ENCODE peak calls at places on chromosomes 11 and 22, in eight cellular contexts. B, Q, O, L, Z, I, N and P are unnamed samples.

GRCh38 chr22:24983151-24983550 is 30.6 kb downstream of the KIAA1671 start:
- DNase-seq in Q (no peak), O (no peak), Z (no peak), N (no peak), I (no peak), B (no peak), L (no peak), P (no peak)

GRCh38 chr11:35964846-35965245 is 21.0 kb downstream of the LDLRAD3 start:
- DNase-seq in I (no peak), N (no peak), O (no peak), L (no peak), Z (no peak), B (no peak), Q (no peak), P (no peak)

GRCh38 chr11:112903310-112903709 is 57.9 kb upstream of the NCAM1 start:
- DNase-seq in I (no peak), N (no peak), Z (no peak), L (no peak), Q (no peak), B (peak; percentile 13), O (no peak), P (peak; percentile 57)

GRCh38 chr11:103109818-103110388 is 677 bp downstream of the DYNC2H1 start:
- DNase-seq in Q (peak; percentile 71), B (no peak), L (no peak), O (no peak), Z (peak; percentile 35), N (no peak), I (no peak), P (no peak)

GRCh38 chr11:33157103-33158027 is 3.9 kb downstream of the CSTF3 start:
- DNase-seq in O (no peak), Z (no peak), B (no peak), I (no peak), N (no peak), L (no peak), Q (no peak), P (no peak)

GRCh38 chr11:11491589-11491988 is 130.2 kb downstream of the GALNT18 start:
- DNase-seq in N (no peak), I (no peak), Z (no peak), B (no peak), O (no peak), L (no peak), Q (no peak), P (no peak)

GRCh38 chr11:120839846-120840402 is 184.0 kb upstream of the TBCEL start:
- DNase-seq in Z (no peak), I (no peak), N (peak; percentile 4), B (no peak), Q (no peak), O (no peak), L (no peak), P (no peak)

GRCh38 chr22:39281126-39281525 is 36.3 kb upstream of the PDGFB start:
- DNase-seq in N (no peak), B (no peak), L (no peak), O (no peak), I (no peak), Q (no peak), Z (peak; percentile 16), P (no peak)

GRCh38 chr22:50262460-50262911 is 1.0 kb upstream of the MAPK12 start:
- DNase-seq in Z (peak; percentile 57), L (no peak), N (no peak), I (peak; percentile 35), O (no peak), Q (no peak), B (no peak), P (no peak)

GRCh38 chr11:66470015-66470414 is 3.3 kb downstream of the PELI3 start:
- DNase-seq in L (no peak), O (no peak), B (no peak), I (no peak), Q (no peak), N (no peak), Z (no peak), P (no peak)

GRCh38 chr11:10669258-10670033 is 24.1 kb downstream of the IRAG1 start:
- DNase-seq in Q (no peak), N (no peak), L (peak; percentile 62), B (no peak), O (no peak), I (no peak), Z (no peak), P (no peak)

GRCh38 chr11:114015117-114015516 is 40.2 kb downstream of the HTR3A start:
- DNase-seq in B (no peak), Z (no peak), Q (no peak), L (no peak), N (no peak), O (no peak), I (no peak), P (no peak)

GRCh38 chr11:119709638-119710346 is 19.2 kb downstream of the NECTIN1 start:
- DNase-seq in Q (no peak), I (no peak), L (no peak), O (no peak), Z (no peak), N (peak; percentile 12), B (peak; percentile 39), P (no peak)

GRCh38 chr11:83088965-83089364 is 17.3 kb upstream of the RAB30 start:
- DNase-seq in I (peak; percentile 42), Q (no peak), Z (no peak), L (no peak), B (no peak), O (no peak), N (no peak), P (no peak)

GRCh38 chr11:115921540-115921939 is 417.3 kb upstream of the CADM1 start:
- DNase-seq in O (no peak), Z (no peak), I (no peak), L (no peak), Q (no peak), B (no peak), N (no peak), P (no peak)

GRCh38 chr11:1087961-1088926 is 13.6 kb downstream of the MUC2 start:
- DNase-seq in L (no peak), Q (peak; percentile 57), O (no peak), Z (no peak), B (no peak), N (no peak), I (no peak), P (no peak)

GRCh38 chr11:62645660-62645933 is 816 bp downstream of the GANAB start:
- DNase-seq in L (no peak), Q (no peak), N (no peak), I (peak; percentile 64), O (no peak), B (no peak), Z (no peak), P (no peak)

GRCh38 chr11:116866774-116867455 is 29.5 kb upstream of the APOA1 start:
- DNase-seq in N (no peak), L (no peak), B (no peak), Q (no peak), Z (no peak), O (no peak), I (no peak), P (no peak)

GRCh38 chr22:23245045-23245798 is 64.9 kb downstream of the BCR start:
- DNase-seq in B (no peak), N (no peak), O (no peak), Z (no peak), L (no peak), I (no peak), Q (no peak), P (no peak)

GRCh38 chr11:73177380-73178091 is 35.4 kb upstream of the FCHSD2 start:
- DNase-seq in O (no peak), I (no peak), Q (peak; percentile 91), B (no peak), L (peak; percentile 66), Z (no peak), N (no peak), P (peak; percentile 60)

GRCh38 chr22:32103648-32104326 is 55.3 kb downstream of the C22orf42 start:
- DNase-seq in I (no peak), L (no peak), O (no peak), B (no peak), N (no peak), Q (no peak), Z (peak; percentile 64), P (no peak)

GRCh38 chr11:7677801-7678201 is 4.5 kb upstream of the CYB5R2 start:
- DNase-seq in B (no peak), Z (no peak), I (no peak), L (no peak), Q (no peak), O (no peak), N (no peak), P (no peak)

GRCh38 chr11:11558352-11558751 is 63.5 kb downstream of the GALNT18 start:
- DNase-seq in Z (no peak), I (no peak), N (no peak), Q (no peak), B (no peak), L (no peak), O (no peak), P (no peak)

GRCh38 chr11:10385696-10386095 is 69.4 kb upstream of the AMPD3 start:
- DNase-seq in Z (no peak), L (no peak), B (no peak), Q (no peak), I (no peak), N (no peak), O (no peak), P (no peak)

GRCh38 chr11:111707039-111707690 is 59.0 kb downstream of the PPP2R1B start:
- DNase-seq in I (no peak), B (no peak), L (no peak), Z (no peak), O (no peak), N (no peak), Q (no peak), P (no peak)

GRCh38 chr11:65435330-65435931 is 12.8 kb downstream of the NEAT1 start:
- DNase-seq in N (no peak), I (no peak), L (no peak), B (no peak), Q (no peak), O (no peak), Z (no peak), P (no peak)

GRCh38 chr11:114340311-114341131 is 44.3 kb downstream of the NNMT start:
- DNase-seq in I (peak; percentile 77), N (peak; percentile 13), O (peak; percentile 12), Q (peak; percentile 80), L (peak; percentile 74), B (no peak), Z (peak; percentile 84), P (peak; percentile 72)

GRCh38 chr11:551596-551995 is 8.9 kb downstream of the LMNTD2 start:
- DNase-seq in Q (no peak), L (no peak), B (no peak), N (no peak), Z (no peak), O (no peak), I (peak; percentile 50), P (no peak)

GRCh38 chr11:120854988-120855387 is 168.9 kb upstream of the TBCEL start:
- DNase-seq in Q (no peak), B (no peak), I (no peak), L (no peak), N (no peak), Z (no peak), O (no peak), P (no peak)

GRCh38 chr11:65786008-65786785 is 666 bp upstream of the OVOL1 start:
- DNase-seq in B (no peak), Q (peak; percentile 54), L (peak; percentile 48), N (no peak), I (no peak), O (no peak), Z (no peak), P (no peak)

GRCh38 chr11:58059011-58059358 is 28.2 kb downstream of the OR6Q1 start:
- DNase-seq in B (no peak), Z (no peak), L (peak; percentile 63), O (no peak), N (no peak), I (no peak), Q (no peak), P (no peak)

GRCh38 chr11:105767945-105768344 is 158.1 kb downstream of the GRIA4 start:
- DNase-seq in Z (no peak), Q (no peak), I (no peak), L (no peak), O (no peak), B (no peak), N (no peak), P (no peak)

GRCh38 chr11:102157219-102157618 is 47.0 kb downstream of the YAP1 start:
- DNase-seq in B (no peak), Q (no peak), L (peak; percentile 17), Z (no peak), O (no peak), I (no peak), N (no peak), P (no peak)

GRCh38 chr11:128859563-128860441 is 7.3 kb downstream of the KCNJ1 start:
- DNase-seq in L (peak; percentile 60), N (peak; percentile 12), Z (peak; percentile 52), O (peak; percentile 51), I (peak; percentile 71), Q (peak; percentile 90), B (no peak), P (peak; percentile 65)